ENCODE peak calls at places on chromosomes 4 and X, in nine cellular contexts. V is HEK293T; L is CD8-positive, alpha-beta T cell; C is activated CD8-positive, alpha-beta memory T cell treated with anti-CD3 and anti-CD28 coated beads for 4 hours; H is lower lobe of right lung; R is C1 segment of cervical spinal cord; I is Right ventricle myocardium superior; N is EH; B is testis. A is an unnamed sample.

GRCh38 chr4:71294301-71294700 is 44.5 kb upstream of the SLC4A4 start:
- DNase-seq in V (no peak), L (no peak), C (no peak), H (no peak), R (no peak), I (no peak), N (peak), B (no peak), A (peak)

GRCh38 chrX:30620980-30621716 is 32.1 kb upstream of the GK start:
- DNase-seq in V (no peak), L (no peak), C (no peak), H (no peak), R (no peak), I (no peak), N (peak), B (no peak), A (peak)

GRCh38 chr4:128323401-128323800 is 35.8 kb upstream of the PGRMC2 start:
- DNase-seq in V (no peak), L (no peak), C (no peak), H (no peak), R (no peak), I (no peak), N (no peak), B (no peak), A (no peak)

GRCh38 chr4:127809173-127809800 is 27.2 kb downstream of the HSPA4L start:
- DNase-seq in V (no peak), L (no peak), C (no peak), H (no peak), R (no peak), I (no peak), N (peak), B (no peak), A (peak)

GRCh38 chr4:52266537-52267137 is 215.5 kb downstream of the SPATA18 start:
- DNase-seq in V (no peak), L (no peak), C (no peak), H (no peak), R (no peak), I (peak), N (no peak), B (peak), A (no peak)

GRCh38 chrX:136227948-136228584 is 23.1 kb downstream of the MAP7D3 start:
- DNase-seq in V (no peak), L (no peak), C (no peak), H (no peak), R (no peak), I (no peak), N (no peak), B (no peak), A (peak)

GRCh38 chrX:74178536-74178935 is 125.4 kb upstream of the ZCCHC13 start:
- DNase-seq in V (peak), L (no peak), C (no peak), H (no peak), R (no peak), I (no peak), N (no peak), B (no peak), A (no peak)

GRCh38 chrX:120120223-120120622 is 4.5 kb upstream of the RHOXF1 start:
- DNase-seq in V (no peak), L (no peak), C (no peak), H (peak), R (no peak), I (no peak), N (peak), B (no peak), A (no peak)

GRCh38 chr4:54004463-54004862 is 59.9 kb downstream of the CHIC2 start:
- DNase-seq in V (no peak), L (no peak), C (no peak), H (no peak), R (no peak), I (no peak), N (peak), B (no peak), A (peak)

GRCh38 chr4:17511041-17511949 is 595 bp downstream of the QDPR start:
- DNase-seq in V (peak), L (peak), C (peak), H (peak), R (peak), I (peak), N (peak), B (peak), A (peak)

GRCh38 chr4:152094851-152095700 is 334.3 kb upstream of the GATB start:
- DNase-seq in V (no peak), L (no peak), C (no peak), H (no peak), R (no peak), I (no peak), N (peak), B (no peak), A (peak)